ENCODE peak calls at places on chromosomes 16 and 17, in four cellular contexts. N, W, A and Q are unnamed samples.

GRCh38 chr17:16439303-16439791 is 24.0 kb downstream of the TRPV2 start:
- DNase-seq in N (peak), W (no peak), A (no peak), Q (no peak)

GRCh38 chr16:82456683-82457082 is 170.1 kb upstream of the CDH13 start:
- DNase-seq in N (peak), W (peak), A (peak), Q (peak)

GRCh38 chr17:3960764-3961163 is 3.5 kb downstream of the ATP2A3 start:
- DNase-seq in N (no peak), W (peak), A (no peak), Q (no peak)

GRCh38 chr17:45031231-45032149 is 19.9 kb downstream of the DCAKD start:
- DNase-seq in N (peak), W (no peak), A (no peak), Q (no peak)

GRCh38 chr17:63405741-63406261 is 40.3 kb downstream of the CYB561 start:
- DNase-seq in N (peak), W (peak), A (no peak), Q (no peak)

GRCh38 chr17:4632583-4632923 is 8.9 kb downstream of the ALOX15 start:
- DNase-seq in N (no peak), W (no peak), A (no peak), Q (no peak)

GRCh38 chr17:58569216-58569615 is 54.8 kb upstream of the MTMR4 start:
- DNase-seq in N (no peak), W (no peak), A (no peak), Q (no peak)

GRCh38 chr17:43702636-43703035 is 40.9 kb upstream of the MEOX1 start:
- DNase-seq in N (no peak), W (no peak), A (no peak), Q (no peak)

GRCh38 chr16:2919511-2920255 is 8.0 kb downstream of the FLYWCH1 start:
- DNase-seq in N (peak), W (peak), A (no peak), Q (peak)

DNA sequence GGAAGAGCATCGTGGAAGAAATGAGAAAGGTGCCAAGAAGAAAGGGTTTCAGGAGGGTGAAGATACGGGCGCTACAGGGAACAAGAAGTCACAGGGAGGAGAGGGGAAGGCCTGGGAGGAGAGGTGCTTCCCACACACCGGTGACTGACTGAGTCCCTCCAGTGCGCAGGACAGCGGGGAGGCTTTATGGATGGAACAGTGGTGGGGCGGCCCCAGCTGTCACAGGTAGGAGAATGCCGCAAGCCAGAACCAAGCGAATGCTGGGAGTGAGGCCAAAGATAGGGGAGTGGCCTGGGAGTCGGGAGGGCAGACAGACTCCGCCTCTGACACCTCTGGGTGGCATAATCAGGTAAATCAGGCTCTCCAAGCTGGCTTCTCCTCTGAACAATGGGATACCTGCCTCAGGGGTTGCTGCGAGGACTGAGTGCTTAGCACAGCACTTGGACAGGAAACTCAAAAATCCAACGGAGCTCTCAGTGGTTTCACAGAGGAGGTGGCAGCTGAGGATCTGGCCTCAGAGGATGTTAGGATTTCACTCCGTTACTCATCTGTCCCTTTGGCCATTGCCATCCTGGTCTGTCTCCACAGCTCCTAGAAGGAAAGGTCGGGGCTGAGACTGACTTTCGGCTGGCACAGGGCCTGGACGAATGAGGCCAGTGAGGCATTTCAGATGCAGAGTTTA is 760 bp upstream of the CNP start:
- DNase-seq in N (peak), W (peak), A (no peak), Q (peak)
- H2BK12ac ChIP-seq in N (no peak), W (no peak), A (no peak), Q (no peak)

GRCh38 chr17:14070344-14071007 is 1.2 kb downstream of the COX10 start:
- DNase-seq in N (no peak), W (no peak), A (no peak), Q (no peak)
- H3K4me3 ChIP-seq in N (peak), W (no peak), A (peak), Q (no peak)

GRCh38 chr17:17840751-17841591 is 4.2 kb upstream of the SREBF1 start:
- DNase-seq in N (peak), W (peak), A (no peak), Q (no peak)
- H2BK12ac ChIP-seq in N (peak), W (peak), A (peak), Q (peak)

GRCh38 chr16:19885456-19886060 is 910 bp upstream of the GPRC5B start:
- DNase-seq in N (no peak), W (no peak), A (no peak), Q (no peak)
- H3K4me3 ChIP-seq in N (peak), W (no peak), A (no peak), Q (no peak)